ENCODE peak calls at places on chromosomes 4 and X, in four cellular contexts. Y is posterior cingulate gyrus; P is CD4-positive, alpha-beta T cell; E is NCI-H1105. R is an unnamed sample.

GRCh38 chr4:55468724-55469123 is 73.0 kb downstream of the TMEM165 start:
- DNase-seq in E (no peak), P (no peak), Y (no peak), R (no peak)

GRCh38 chr4:112127736-112128322 is 17.4 kb upstream of the FAM241A start:
- DNase-seq in P (no peak), E (no peak), Y (no peak), R (no peak)

GRCh38 chrX:123860983-123861382 is 1.1 kb downstream of the XIAP start:
- DNase-seq in P (no peak), Y (no peak), E (peak), R (no peak)

GRCh38 chrX:119981286-119982070 is 37.9 kb upstream of the NKAP start:
- DNase-seq in Y (peak), E (peak), P (no peak), R (no peak)

GRCh38 chr4:168710353-168710946 is 213.6 kb downstream of the PALLD start:
- DNase-seq in E (no peak), Y (no peak), P (no peak), R (no peak)

GRCh38 chr4:106287353-106287969 is 28.5 kb downstream of the TBCK start:
- DNase-seq in E (no peak), Y (no peak), P (no peak), R (no peak)

GRCh38 chr4:110475881-110476818 is at the start of gene ENPEP:
- DNase-seq in E (no peak), P (no peak), Y (peak), R (no peak)

GRCh38 chrX:11423362-11423818 is 130.2 kb downstream of the AMELX start:
- DNase-seq in E (no peak), P (no peak), Y (no peak), R (no peak)

GRCh38 chr4:654871-655734 is 19.0 kb downstream of the ATP5ME start:
- DNase-seq in P (no peak), E (no peak), Y (peak), R (peak)

GRCh38 chr4:150318971-150319370 is 240.7 kb downstream of the DCLK2 start:
- DNase-seq in E (no peak), Y (no peak), P (no peak), R (no peak)

GRCh38 chrX:16479206-16479869 is 170.6 kb upstream of the S100G start:
- DNase-seq in P (no peak), Y (no peak), E (no peak), R (no peak)

GRCh38 chrX:17917945-17918577 is 57.0 kb upstream of the RAI2 start:
- DNase-seq in E (no peak), P (no peak), Y (no peak), R (no peak)

GRCh38 chrX:81237516-81237915 is 35.6 kb downstream of the SH3BGRL start:
- DNase-seq in P (no peak), E (no peak), Y (no peak), R (no peak)

GRCh38 chrX:132488092-132488749 is 617 bp downstream of the MBNL3 start:
- DNase-seq in Y (no peak), P (peak), E (peak), R (no peak)

GRCh38 chr4:30716158-30716557 is 4.0 kb upstream of the PCDH7 start:
- DNase-seq in E (no peak), P (no peak), Y (no peak), R (no peak)

GRCh38 chr4:1608821-1609500 is 75.2 kb downstream of the FAM53A start:
- DNase-seq in P (no peak), E (no peak), Y (peak), R (no peak)

GRCh38 chr4:88600129-88600849 is 8.0 kb downstream of the HERC3 start:
- DNase-seq in E (no peak), Y (no peak), P (no peak), R (no peak)

GRCh38 chrX:63506320-63506719 is 155.2 kb upstream of the SPIN4 start:
- DNase-seq in E (no peak), P (no peak), Y (no peak), R (no peak)

GRCh38 chrX:47879447-47879846 is 42.7 kb downstream of the ZNF81 start:
- DNase-seq in P (no peak), E (no peak), Y (no peak), R (no peak)

R was measured in naive thymus-derived CD8-positive, alpha-beta T cell.